ENCODE peak calls at places on chromosomes 2 and 18, in eight cellular contexts. N is naive thymus-derived CD4-positive, alpha-beta T cell; K is NCI-H1436; F is NCI-H1930; L is CD4-positive, CD25-positive, alpha-beta regulatory T cell; E is T1000; P is dermis microvascular lymphatic vessel endothelial cell; G is sigmoid colon. Z is an unnamed sample.
A peak's percentile ranks its signal among the peaks of the same experiment; 100 is the strongest.

GRCh38 chr2:217559084-217559483 is 443.7 kb downstream of the TNS1 start:
- DNase-seq in L (no peak), E (no peak), G (no peak), P (no peak), K (no peak), F (no peak), N (no peak), Z (no peak)

GRCh38 chr18:58533771-58534170 is 95.1 kb downstream of the ALPK2 start:
- DNase-seq in E (no peak), K (no peak), F (no peak), L (no peak), G (no peak), N (no peak), P (no peak), Z (no peak)

GRCh38 chr2:33242845-33243244 is 233.6 kb upstream of the RASGRP3 start:
- DNase-seq in K (no peak), N (no peak), G (no peak), L (no peak), P (peak; percentile 95), F (no peak), E (no peak), Z (peak; percentile 82)

GRCh38 chr2:159230145-159230877 is 56.2 kb downstream of the WDSUB1 start:
- DNase-seq in P (no peak), L (no peak), E (no peak), N (no peak), F (no peak), G (no peak), K (no peak), Z (no peak)

GRCh38 chr18:44914028-44914427 is 233.3 kb downstream of the SETBP1 start:
- DNase-seq in K (no peak), N (no peak), E (no peak), G (no peak), P (no peak), L (no peak), F (no peak), Z (no peak)

GRCh38 chr2:152925540-152926448 is 207.4 kb downstream of the ARL6IP6 start:
- DNase-seq in K (peak; percentile 57), F (peak; percentile 14), P (peak; percentile 38), L (no peak), G (peak; percentile 84), N (peak; percentile 40), E (peak; percentile 34), Z (peak; percentile 64)

GRCh38 chr2:89833780-89834117 is 1142.3 kb downstream of the RPIA start:
- DNase-seq in L (no peak), G (no peak), N (no peak), F (no peak), K (no peak), E (no peak), P (peak; percentile 39), Z (no peak)

GRCh38 chr2:10217499-10217861 is 85.2 kb upstream of the HPCAL1 start:
- DNase-seq in P (no peak), L (no peak), F (no peak), G (no peak), E (no peak), N (no peak), K (no peak), Z (no peak)

GRCh38 chr2:134141598-134142340 is 112.1 kb upstream of the MGAT5 start:
- DNase-seq in P (no peak), N (no peak), E (no peak), F (no peak), L (no peak), K (no peak), G (no peak), Z (no peak)

GRCh38 chr2:241598487-241598886 is 38.5 kb downstream of the THAP4 start:
- DNase-seq in F (no peak), K (no peak), L (no peak), G (no peak), P (peak; percentile 37), N (no peak), E (no peak), Z (no peak)

GRCh38 chr2:126796931-126797621 is 101.6 kb upstream of the TEX51 start:
- DNase-seq in N (no peak), G (peak; percentile 24), K (no peak), E (no peak), P (no peak), F (no peak), L (no peak), Z (no peak)

GRCh38 chr2:108858894-108859293 is 72.3 kb downstream of the CCDC138 start:
- DNase-seq in L (no peak), N (no peak), P (no peak), G (no peak), K (no peak), F (no peak), E (no peak), Z (peak; percentile 20)

GRCh38 chr2:219688560-219689445 is 61.4 kb downstream of the SLC4A3 start:
- DNase-seq in K (no peak), E (peak; percentile 24), N (no peak), L (no peak), G (no peak), F (no peak), P (no peak), Z (peak; percentile 38)